ENCODE peak calls at places on chromosomes 16 and 17, in seven cellular contexts. U is prostate gland, Y is Panc1, S is endothelial cell of umbilical vein, I is K562, F is breast epithelium, B is esophagus muscularis mucosa. X is an unnamed sample.
A peak's percentile ranks its signal among the peaks of the same experiment; 100 is the strongest.

GRCh38 chr17:64540118-64540776 is 33.5 kb downstream of the CEP95 start:
- DNase-seq in U (no peak), Y (no peak), S (no peak), I (no peak), F (no peak), B (no peak), X (no peak)

GRCh38 chr16:56549744-56550385 is 15.0 kb upstream of the MT4 start:
- DNase-seq in U (no peak), Y (no peak), S (no peak), I (no peak), F (no peak), B (no peak), X (no peak)

GRCh38 chr16:65054457-65054856 is 67.4 kb downstream of the CDH11 start:
- DNase-seq in U (no peak), Y (no peak), S (no peak), I (no peak), F (no peak), B (no peak), X (no peak)

GRCh38 chr17:7354262-7354781 is 634 bp upstream of the TMEM95 start:
- DNase-seq in U (no peak), Y (no peak), S (no peak), I (no peak), F (peak; percentile 32), B (no peak), X (no peak)

GRCh38 chr17:29238133-29238850 is 8.4 kb upstream of the CRYBA1 start:
- DNase-seq in U (no peak), Y (no peak), S (no peak), I (no peak), F (no peak), B (peak; percentile 55), X (no peak)

GRCh38 chr16:73066321-73066926 is 18.5 kb upstream of the ZFHX3 start:
- DNase-seq in U (no peak), Y (no peak), S (no peak), I (no peak), F (no peak), B (no peak), X (no peak)

GRCh38 chr17:47660064-47660492 is 10.4 kb downstream of the KPNB1 start:
- DNase-seq in U (no peak), Y (no peak), S (no peak), I (no peak), F (no peak), B (no peak), X (no peak)

GRCh38 chr16:57994778-57995177 is 5.7 kb downstream of the ZNF319 start:
- DNase-seq in U (no peak), Y (no peak), S (no peak), I (peak; percentile 71), F (no peak), B (no peak), X (no peak)

GRCh38 chr17:27475070-27475673 is 18.9 kb downstream of the KSR1 start:
- DNase-seq in U (no peak), Y (no peak), S (no peak), I (no peak), F (no peak), B (no peak), X (no peak)

GRCh38 chr16:72561-73537 is at the start of gene RHBDF1:
- DNase-seq in U (peak; percentile 59), Y (no peak), S (peak; percentile 46), I (peak; percentile 90), F (no peak), B (no peak), X (peak; percentile 84)

GRCh38 chr17:82918508-82918907 is 78.7 kb upstream of the ZNF750 start:
- DNase-seq in U (no peak), Y (no peak), S (no peak), I (no peak), F (no peak), B (no peak), X (no peak)

GRCh38 chr16:11254913-11255736 is 879 bp downstream of the SOCS1 start:
- DNase-seq in U (peak; percentile 24), Y (no peak), S (peak; percentile 52), I (peak; percentile 65), F (peak; percentile 28), B (no peak), X (peak; percentile 74)

GRCh38 chr17:69907081-69907847 is 167.8 kb upstream of the KCNJ16 start:
- DNase-seq in U (no peak), Y (no peak), S (no peak), I (no peak), F (no peak), B (peak; percentile 47), X (no peak)

GRCh38 chr16:54397190-54397835 is 110.7 kb upstream of the IRX3 start:
- DNase-seq in U (no peak), Y (no peak), S (no peak), I (no peak), F (no peak), B (no peak), X (no peak)

GRCh38 chr17:44768505-44769142 is 9.8 kb downstream of the ADAM11 start:
- DNase-seq in U (no peak), Y (no peak), S (no peak), I (no peak), F (no peak), B (no peak), X (no peak)

GRCh38 chr17:44767493-44767892 is 8.7 kb downstream of the ADAM11 start:
- DNase-seq in U (no peak), Y (no peak), S (no peak), I (no peak), F (no peak), B (no peak), X (no peak)

GRCh38 chr17:44770526-44770925 is 11.7 kb downstream of the ADAM11 start:
- DNase-seq in U (no peak), Y (no peak), S (no peak), I (no peak), F (no peak), B (no peak), X (no peak)

GRCh38 chr17:44769647-44770084 is 10.9 kb downstream of the ADAM11 start:
- DNase-seq in U (no peak), Y (no peak), S (no peak), I (no peak), F (no peak), B (no peak), X (no peak)

DNA sequence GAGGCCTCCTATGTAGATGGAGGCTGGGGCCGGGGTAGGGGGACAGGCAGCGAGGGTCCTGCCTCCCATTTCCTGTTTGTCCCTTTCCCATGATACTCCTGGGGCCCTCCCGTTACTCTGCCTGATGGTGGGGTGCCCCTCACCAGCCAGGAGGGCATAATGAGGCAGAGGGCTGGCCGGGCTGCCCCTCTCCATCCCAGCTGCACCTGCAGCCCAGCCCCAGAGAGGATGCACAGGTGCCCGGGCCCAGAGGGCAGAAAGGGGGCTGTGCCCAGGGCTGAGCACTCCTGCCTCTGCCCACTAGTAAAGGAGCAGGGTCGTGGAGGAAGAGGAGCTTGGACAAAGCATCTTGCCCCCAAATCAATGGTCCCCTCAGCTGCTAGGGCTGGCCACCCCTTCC is 10.4 kb downstream of the ADAM11 start:
- DNase-seq in U (no peak), Y (no peak), S (no peak), I (no peak), F (no peak), B (no peak), X (no peak)
- H3K4me1 ChIP-seq in U (no peaks in the 10 kb centered on the region), Y (no peaks in the 10 kb centered on the region), S (no peaks in the 10 kb centered on the region), I (no peaks in the 10 kb centered on the region), F (no peaks in the 10 kb centered on the region), B (no peaks in the 10 kb centered on the region), X (no peaks in the 10 kb centered on the region)

DNA sequence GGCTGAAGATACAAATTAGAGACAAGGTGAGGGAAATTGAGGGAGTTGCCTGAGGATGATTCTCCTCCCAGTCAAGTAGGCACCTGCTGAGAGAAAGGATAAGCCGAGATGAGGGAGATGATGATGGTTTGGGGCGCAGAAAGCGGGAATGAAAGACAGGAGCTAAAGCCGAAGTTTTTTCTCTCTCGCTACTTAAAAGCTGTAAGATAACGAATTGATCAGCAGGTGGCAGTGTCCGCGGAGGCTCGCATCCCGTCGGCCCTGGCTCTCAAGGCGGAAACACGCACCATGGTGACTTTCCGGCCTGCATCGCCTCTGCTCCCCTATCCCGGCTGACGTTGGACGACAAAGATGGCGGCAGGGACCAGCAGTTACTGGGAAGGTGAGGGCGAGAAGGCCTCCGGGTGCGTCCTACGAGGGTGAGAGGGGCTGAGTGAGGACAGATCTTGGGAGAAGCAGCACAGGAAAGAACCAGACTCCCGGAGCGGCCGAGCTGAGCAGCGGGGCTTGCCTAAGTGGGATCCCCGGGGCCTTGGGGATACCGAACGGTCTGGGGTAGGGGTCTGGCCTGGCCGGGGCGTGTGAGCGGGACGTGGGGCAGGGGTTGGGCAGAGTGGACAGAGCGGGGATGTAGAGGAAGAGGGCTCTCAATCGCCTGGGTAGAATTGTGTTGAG is at the start of gene GOSR1:
- DNase-seq in U (peak; percentile 95), Y (peak; percentile 76), S (peak; percentile 97), I (peak; percentile 86), F (peak; percentile 89), B (peak; percentile 98), X (peak; percentile 97)
- TF ChIP-seq POLR2AphosphoS5 in U (peak; percentile 97), Y (peak; percentile 97), S (peak; percentile 89), I (peak; percentile 96), F (peak; percentile 80), B (peak; percentile 65), X (peak; percentile 85)

GRCh38 chr17:20203761-20204263 is 194.7 kb downstream of the SPECC1 start:
- DNase-seq in U (no peak), Y (no peak), S (no peak), I (no peak), F (no peak), B (no peak), X (no peak)
- H3K4me1 ChIP-seq in U (no peaks in the 10 kb centered on the region), Y (peaks cover 31% of the 10 kb centered on the region), S (peaks cover 17% of the 10 kb centered on the region), I (peaks cover 24% of the 10 kb centered on the region), F (no peaks in the 10 kb centered on the region), B (peaks cover 8% of the 10 kb centered on the region), X (no peaks in the 10 kb centered on the region)

GRCh38 chr16:29898786-29899515 is 399 bp downstream of the SEZ6L2 start:
- DNase-seq in U (no peak), Y (no peak), S (no peak), I (no peak), F (no peak), B (no peak), X (no peak)

GRCh38 chr16:29900888-29901606 is 759 bp downstream of the ASPHD1 start:
- DNase-seq in U (no peak), Y (no peak), S (no peak), I (no peak), F (no peak), B (no peak), X (no peak)

GRCh38 chr16:29900102-29900887 is at the start of gene ASPHD1:
- DNase-seq in U (peak; percentile 42), Y (peak; percentile 57), S (peak; percentile 49), I (no peak), F (peak; percentile 26), B (no peak), X (peak; percentile 77)

GRCh38 chr16:29898135-29898534 is 1.2 kb downstream of the SEZ6L2 start:
- DNase-seq in U (no peak), Y (no peak), S (no peak), I (no peak), F (no peak), B (no peak), X (no peak)

DNA sequence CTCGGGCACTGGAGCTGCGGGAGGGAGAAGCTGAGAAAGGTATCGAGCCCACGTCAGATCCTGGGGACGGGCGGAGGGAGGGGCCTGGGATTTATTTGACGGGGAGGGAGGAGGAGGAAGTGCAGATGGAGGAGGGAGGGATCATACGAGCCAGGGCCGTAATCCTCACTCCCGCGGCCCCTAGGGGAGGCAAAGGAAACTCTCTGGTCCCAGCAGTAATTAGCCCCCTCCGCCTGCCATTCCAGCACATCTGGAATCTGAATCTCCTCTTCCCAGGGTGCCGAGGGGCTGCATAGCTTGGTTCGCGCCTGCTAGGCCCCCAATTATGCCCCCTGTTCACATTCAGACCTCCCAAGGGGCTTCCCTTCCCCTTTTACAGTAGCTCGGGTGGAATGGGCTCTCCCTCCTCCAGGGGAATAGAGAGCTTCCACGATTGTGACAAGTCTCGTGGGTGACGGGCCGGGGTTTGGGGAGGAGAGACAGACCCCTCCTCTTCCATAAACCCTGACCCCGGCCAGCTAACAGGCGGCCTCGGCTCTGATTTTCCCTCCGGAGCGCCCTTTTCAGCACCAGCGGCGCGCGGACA is at the start of gene SEZ6L2:
- DNase-seq in U (peak; percentile 82), Y (peak; percentile 76), S (peak; percentile 79), I (peak; percentile 93), F (peak; percentile 55), B (no peak), X (no peak)
- TF ChIP-seq POLR2AphosphoS5 in U (peak; percentile 27), Y (no peak), S (no peak), I (no peak), F (no peak), B (no peak), X (no peak)